ENCODE peak calls at places on chromosome 1, in nine cellular contexts. E is omental fat pad, I is uterus, U is retinal pigment epithelial cell, P is nephron progenitor cell, C is transverse colon, D is RWPE1, F is MM.1S, Z is endothelial cell of umbilical vein. B is an unnamed sample.

GRCh38 chr1:229819091-229819490 is 193.0 kb downstream of the URB2 start:
- DNase-seq in E (no peak), I (no peak), U (no peak), P (no peak), C (no peak), D (peak; percentile 38), F (no peak), Z (no peak), B (no peak)

GRCh38 chr1:39266269-39266668 is 61.8 kb downstream of the MACF1 start:
- DNase-seq in E (no peak), I (no peak), U (no peak), P (no peak), C (no peak), D (no peak), F (peak; percentile 37), Z (peak; percentile 29), B (no peak)

GRCh38 chr1:161099090-161099802 is 1.1 kb downstream of the KLHDC9 start:
- DNase-seq in E (no peak), I (no peak), U (no peak), P (no peak), C (no peak), D (no peak), F (no peak), Z (no peak), B (no peak)

GRCh38 chr1:44609412-44609767 is 64.9 kb downstream of the TMEM53 start:
- DNase-seq in E (peak; percentile 68), I (peak; percentile 71), U (no peak), P (peak; percentile 77), C (peak; percentile 44), D (no peak), F (no peak), Z (peak; percentile 18), B (peak; percentile 71)

GRCh38 chr1:200530551-200531261 is 89.8 kb downstream of the KIF14 start:
- DNase-seq in E (no peak), I (no peak), U (no peak), P (peak; percentile 17), C (no peak), D (no peak), F (no peak), Z (no peak), B (no peak)

GRCh38 chr1:31788825-31789256 is 24.7 kb upstream of the ADGRB2 start:
- DNase-seq in E (no peak), I (no peak), U (no peak), P (no peak), C (no peak), D (peak; percentile 51), F (no peak), Z (no peak), B (no peak)

GRCh38 chr1:52751589-52752306 is 25.5 kb downstream of the ZYG11B start:
- DNase-seq in E (no peak), I (peak; percentile 18), U (peak; percentile 54), P (no peak), C (no peak), D (no peak), F (no peak), Z (peak; percentile 85), B (no peak)

GRCh38 chr1:81695741-81696140 is 105.0 kb upstream of the ADGRL2 start:
- DNase-seq in E (no peak), I (peak; percentile 19), U (peak; percentile 69), P (no peak), C (no peak), D (no peak), F (no peak), Z (peak; percentile 89), B (no peak)

GRCh38 chr1:41590331-41590730 is 105.8 kb upstream of the EDN2 start:
- DNase-seq in E (no peak), I (no peak), U (no peak), P (no peak), C (no peak), D (no peak), F (no peak), Z (no peak), B (no peak)

GRCh38 chr1:45508295-45509151 is 8.4 kb downstream of the MMACHC start:
- DNase-seq in E (no peak), I (no peak), U (no peak), P (no peak), C (no peak), D (no peak), F (no peak), Z (no peak), B (no peak)

GRCh38 chr1:207277241-207277640 is 44.2 kb upstream of the CD55 start:
- DNase-seq in E (no peak), I (no peak), U (no peak), P (no peak), C (no peak), D (no peak), F (no peak), Z (peak; percentile 71), B (no peak)

GRCh38 chr1:207519505-207520399 is 23.8 kb downstream of the CR1 start:
- DNase-seq in E (no peak), I (no peak), U (no peak), P (no peak), C (no peak), D (no peak), F (no peak), Z (no peak), B (no peak)

GRCh38 chr1:156796340-156797097 is 20.1 kb downstream of the SH2D2A start:
- DNase-seq in E (no peak), I (no peak), U (no peak), P (no peak), C (peak; percentile 21), D (no peak), F (no peak), Z (no peak), B (no peak)

GRCh38 chr1:53047737-53048344 is 14.2 kb upstream of the PODN start:
- DNase-seq in E (no peak), I (no peak), U (peak; percentile 42), P (no peak), C (no peak), D (peak; percentile 30), F (no peak), Z (peak; percentile 94), B (no peak)

GRCh38 chr1:65371544-65371943 is 48.9 kb upstream of the LEPR start:
- DNase-seq in E (no peak), I (no peak), U (no peak), P (no peak), C (no peak), D (no peak), F (no peak), Z (no peak), B (no peak)
- TF ChIP-seq CTCF in E (no peak), I (no peak), U (no peak), P (no peak), C (no peak), D (no peak), F (no peak), Z (no peak), B (no peak)

DNA sequence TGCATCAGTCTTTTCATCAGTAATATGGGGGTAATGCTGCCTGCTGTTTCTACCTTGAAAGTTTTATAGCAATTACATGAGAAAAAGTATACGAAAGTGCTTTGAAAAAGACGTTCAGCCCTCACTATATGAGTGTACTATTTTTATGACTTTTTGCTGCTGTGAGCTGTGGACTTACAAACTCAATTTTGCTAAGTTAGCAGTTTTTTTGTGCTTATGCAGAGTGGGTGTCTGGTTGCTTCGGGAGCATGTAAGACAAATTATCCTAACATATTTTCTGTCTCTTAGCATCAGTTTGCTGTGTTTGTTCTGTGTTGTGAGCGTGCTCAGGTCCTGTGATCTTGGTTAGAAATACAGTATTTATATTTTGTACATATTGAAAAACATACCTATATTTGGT is 109.7 kb downstream of the CACNA1E start:
- DNase-seq in E (no peak), I (no peak), U (no peak), P (no peak), C (no peak), D (no peak), F (no peak), Z (no peak), B (no peak)
- TF ChIP-seq CTCF in E (no peak), I (no peak), U (no peak), P (no peak), C (no peak), D (no peak), F (no peak), Z (no peak), B (no peak)

DNA sequence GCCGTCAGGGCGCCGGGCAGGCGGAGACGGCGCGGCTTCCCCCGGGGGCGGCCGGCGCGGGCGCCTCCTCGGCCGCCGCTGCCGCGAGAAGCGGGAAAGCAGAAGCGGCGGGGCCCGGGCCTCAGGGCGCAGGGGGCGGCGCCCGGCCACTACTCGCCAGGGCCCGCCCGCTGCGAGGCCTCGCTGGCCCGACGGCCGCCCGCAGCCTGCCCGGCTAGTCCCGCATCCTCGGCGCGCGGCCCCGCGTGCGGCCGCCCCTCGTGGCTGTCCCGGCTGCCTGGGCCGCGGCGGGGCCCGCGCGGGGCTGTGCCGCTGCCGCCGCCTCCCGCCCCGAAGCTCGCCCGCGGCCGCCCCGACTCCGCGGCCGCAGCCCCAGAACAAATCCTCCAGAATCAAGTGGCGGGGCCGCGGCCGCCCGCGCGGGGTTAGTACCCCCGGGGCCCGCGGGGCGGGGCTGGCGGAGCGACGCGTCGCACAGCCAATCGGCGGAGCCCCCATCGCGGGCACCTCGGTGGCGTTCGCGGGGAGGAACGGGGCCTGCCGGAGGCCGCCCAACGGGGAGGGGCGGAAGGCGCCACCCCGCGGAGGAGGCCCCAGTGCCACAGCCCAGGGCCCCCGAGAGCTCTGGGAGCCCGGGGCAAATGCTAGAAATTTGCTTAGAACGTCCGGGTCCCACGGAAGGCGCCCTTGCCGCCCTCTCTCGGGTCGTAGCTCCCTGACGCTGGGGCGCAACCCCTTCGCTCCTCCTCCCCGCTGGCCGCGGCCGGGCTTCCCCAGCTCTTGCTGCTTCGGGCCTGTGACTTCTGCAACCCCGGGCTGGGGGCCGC is at the start of gene RUNX3:
- DNase-seq in E (no peak), I (no peak), U (no peak), P (peak; percentile 58), C (peak; percentile 83), D (no peak), F (peak; percentile 96), Z (no peak), B (peak; percentile 97)
- TF ChIP-seq CTCF in E (no peak), I (no peak), U (no peak), P (no peak), C (no peak), D (no peak), F (peak; percentile 17), Z (no peak), B (peak; percentile 16)

GRCh38 chr1:21654209-21654608 is 14.9 kb downstream of the RAP1GAP start:
- DNase-seq in E (no peak), I (no peak), U (no peak), P (no peak), C (no peak), D (no peak), F (no peak), Z (no peak), B (no peak)

GRCh38 chr1:21653744-21654100 is 15.4 kb downstream of the RAP1GAP start:
- DNase-seq in E (no peak), I (no peak), U (no peak), P (no peak), C (no peak), D (no peak), F (no peak), Z (no peak), B (no peak)

GRCh38 chr1:21655259-21655658 is 13.9 kb downstream of the RAP1GAP start:
- DNase-seq in E (no peak), I (no peak), U (no peak), P (no peak), C (no peak), D (no peak), F (no peak), Z (no peak), B (no peak)

GRCh38 chr1:21657456-21658190 is 11.5 kb downstream of the RAP1GAP start:
- DNase-seq in E (no peak), I (no peak), U (no peak), P (no peak), C (no peak), D (no peak), F (no peak), Z (no peak), B (no peak)

GRCh38 chr1:21655748-21656147 is 13.4 kb downstream of the RAP1GAP start:
- DNase-seq in E (no peak), I (no peak), U (no peak), P (no peak), C (no peak), D (peak; percentile 63), F (no peak), Z (no peak), B (no peak)
- TF ChIP-seq CTCF in E (no peak), I (no peak), U (peak; percentile 19), P (no peak), C (no peak), D (no peak), F (no peak), Z (no peak), B (no peak)